ENCODE peak calls at places on chromosomes 4 and X, in nine cellular contexts. One of them, this sample, is unnamed.
A peak's percentile ranks its signal among the peaks of the same experiment; 100 is the strongest.

GRCh38 chrX:108199691-108200090 is 108.1 kb downstream of the ATG4A start:
- DNase-seq in K562: peak; percentile 34
- DNase-seq in kidney: no peak
- DNase-seq in GM23248: peak; percentile 53
- DNase-seq in uterus: no peak
- DNase-seq in brain microvascular endothelial cell: peak; percentile 18
- DNase-seq in transverse colon: no peak
- DNase-seq in SK-N-SH: peak; percentile 23
- DNase-seq in suprapubic skin: no peak
- DNase-seq in this sample: no peak

GRCh38 chrX:9569875-9570274 is 105.0 kb downstream of the TBL1X start:
- DNase-seq in K562: no peak
- DNase-seq in GM23248: no peak
- DNase-seq in SK-N-SH: no peak
- DNase-seq in suprapubic skin: no peak
- DNase-seq in transverse colon: no peak
- DNase-seq in uterus: no peak
- DNase-seq in brain microvascular endothelial cell: no peak
- DNase-seq in kidney: no peak
- DNase-seq in this sample: no peak

GRCh38 chr4:141131738-141132688 is 1.3 kb downstream of the RNF150 start:
- DNase-seq in transverse colon: peak; percentile 10
- DNase-seq in suprapubic skin: peak; percentile 53
- DNase-seq in GM23248: peak; percentile 61
- DNase-seq in brain microvascular endothelial cell: peak; percentile 11
- DNase-seq in kidney: peak; percentile 85
- DNase-seq in SK-N-SH: no peak
- DNase-seq in uterus: peak; percentile 41
- DNase-seq in K562: no peak
- DNase-seq in this sample: no peak

GRCh38 chr4:84971319-84971932 is 4.9 kb upstream of the WDFY3 start:
- DNase-seq in SK-N-SH: peak; percentile 30
- DNase-seq in GM23248: peak; percentile 83
- DNase-seq in transverse colon: no peak
- DNase-seq in uterus: no peak
- DNase-seq in kidney: no peak
- DNase-seq in brain microvascular endothelial cell: no peak
- DNase-seq in K562: peak; percentile 46
- DNase-seq in suprapubic skin: no peak
- DNase-seq in this sample: no peak

GRCh38 chrX:119072771-119073170 is at the start of gene CT47C1:
- DNase-seq in uterus: no peak
- DNase-seq in GM23248: no peak
- DNase-seq in kidney: no peak
- DNase-seq in brain microvascular endothelial cell: no peak
- DNase-seq in K562: peak; percentile 12
- DNase-seq in SK-N-SH: no peak
- DNase-seq in transverse colon: no peak
- DNase-seq in suprapubic skin: no peak
- DNase-seq in this sample: no peak

GRCh38 chrX:107542500-107542899 is 85.8 kb upstream of the PRPS1 start:
- DNase-seq in uterus: no peak
- DNase-seq in suprapubic skin: no peak
- DNase-seq in SK-N-SH: peak; percentile 19
- DNase-seq in kidney: no peak
- DNase-seq in GM23248: peak; percentile 30
- DNase-seq in transverse colon: no peak
- DNase-seq in brain microvascular endothelial cell: peak; percentile 11
- DNase-seq in K562: peak; percentile 3
- DNase-seq in this sample: no peak

GRCh38 chr4:156946508-156947197 is 24.9 kb downstream of the PDGFC start:
- DNase-seq in suprapubic skin: no peak
- DNase-seq in kidney: no peak
- DNase-seq in brain microvascular endothelial cell: peak; percentile 99
- DNase-seq in GM23248: peak; percentile 99
- DNase-seq in SK-N-SH: no peak
- DNase-seq in transverse colon: no peak
- DNase-seq in uterus: peak; percentile 27
- DNase-seq in K562: no peak
- DNase-seq in this sample: peak; percentile 88

GRCh38 chrX:14398725-14399124 is 130.6 kb upstream of the GLRA2 start:
- DNase-seq in GM23248: peak; percentile 64
- DNase-seq in kidney: no peak
- DNase-seq in K562: no peak
- DNase-seq in transverse colon: peak; percentile 13
- DNase-seq in brain microvascular endothelial cell: no peak
- DNase-seq in SK-N-SH: no peak
- DNase-seq in suprapubic skin: no peak
- DNase-seq in uterus: no peak
- DNase-seq in this sample: no peak

GRCh38 chr4:94880976-94881375 is 123.2 kb downstream of the BMPR1B start:
- DNase-seq in brain microvascular endothelial cell: no peak
- DNase-seq in transverse colon: no peak
- DNase-seq in SK-N-SH: no peak
- DNase-seq in GM23248: peak; percentile 34
- DNase-seq in suprapubic skin: no peak
- DNase-seq in uterus: no peak
- DNase-seq in K562: no peak
- DNase-seq in kidney: no peak
- DNase-seq in this sample: no peak

GRCh38 chrX:68488657-68489056 is 10.2 kb upstream of the YIPF6 start:
- DNase-seq in GM23248: no peak
- DNase-seq in uterus: no peak
- DNase-seq in brain microvascular endothelial cell: no peak
- DNase-seq in K562: no peak
- DNase-seq in suprapubic skin: no peak
- DNase-seq in transverse colon: peak; percentile 71
- DNase-seq in kidney: no peak
- DNase-seq in SK-N-SH: no peak
- DNase-seq in this sample: no peak

GRCh38 chr4:146585761-146586333 is 52.8 kb upstream of the POU4F2 start:
- DNase-seq in SK-N-SH: no peak
- DNase-seq in brain microvascular endothelial cell: peak; percentile 4
- DNase-seq in transverse colon: no peak
- DNase-seq in kidney: no peak
- DNase-seq in uterus: no peak
- DNase-seq in GM23248: peak; percentile 77
- DNase-seq in K562: no peak
- DNase-seq in suprapubic skin: no peak
- DNase-seq in this sample: no peak

GRCh38 chr4:98289375-98289774 is 28.2 kb downstream of the RAP1GDS1 start:
- DNase-seq in brain microvascular endothelial cell: no peak
- DNase-seq in SK-N-SH: no peak
- DNase-seq in transverse colon: no peak
- DNase-seq in kidney: no peak
- DNase-seq in uterus: no peak
- DNase-seq in K562: no peak
- DNase-seq in GM23248: no peak
- DNase-seq in suprapubic skin: no peak
- DNase-seq in this sample: no peak

GRCh38 chrX:15816453-15816838 is 26.2 kb downstream of the ZRSR2 start:
- DNase-seq in uterus: no peak
- DNase-seq in kidney: no peak
- DNase-seq in brain microvascular endothelial cell: no peak
- DNase-seq in suprapubic skin: no peak
- DNase-seq in SK-N-SH: no peak
- DNase-seq in transverse colon: no peak
- DNase-seq in K562: no peak
- DNase-seq in GM23248: peak; percentile 5
- DNase-seq in this sample: no peak

GRCh38 chr4:92100980-92101379 is 202.8 kb upstream of the GRID2 start:
- DNase-seq in kidney: no peak
- DNase-seq in brain microvascular endothelial cell: no peak
- DNase-seq in uterus: no peak
- DNase-seq in K562: no peak
- DNase-seq in transverse colon: no peak
- DNase-seq in GM23248: no peak
- DNase-seq in suprapubic skin: no peak
- DNase-seq in SK-N-SH: peak; percentile 27
- DNase-seq in this sample: no peak

GRCh38 chr4:11455201-11455835 is 26.6 kb upstream of the HS3ST1 start:
- DNase-seq in SK-N-SH: no peak
- DNase-seq in brain microvascular endothelial cell: no peak
- DNase-seq in kidney: no peak
- DNase-seq in uterus: no peak
- DNase-seq in GM23248: no peak
- DNase-seq in transverse colon: peak; percentile 37
- DNase-seq in suprapubic skin: no peak
- DNase-seq in K562: no peak
- DNase-seq in this sample: no peak

GRCh38 chr4:32485976-32486375 is 1765.8 kb downstream of the PCDH7 start:
- DNase-seq in transverse colon: no peak
- DNase-seq in SK-N-SH: no peak
- DNase-seq in uterus: no peak
- DNase-seq in GM23248: no peak
- DNase-seq in kidney: no peak
- DNase-seq in brain microvascular endothelial cell: no peak
- DNase-seq in K562: no peak
- DNase-seq in suprapubic skin: no peak
- DNase-seq in this sample: no peak

GRCh38 chrX:1914606-1915365 is 299.9 kb downstream of the ASMT start:
- DNase-seq in GM23248: no peak
- DNase-seq in SK-N-SH: no peak
- DNase-seq in K562: no peak
- DNase-seq in uterus: no peak
- DNase-seq in kidney: no peak
- DNase-seq in transverse colon: no peak
- DNase-seq in brain microvascular endothelial cell: no peak
- DNase-seq in suprapubic skin: no peak
- DNase-seq in this sample: no peak

GRCh38 chrX:115565888-115566287 is 4.9 kb downstream of the PLS3 start:
- DNase-seq in transverse colon: no peak
- DNase-seq in K562: no peak
- DNase-seq in suprapubic skin: no peak
- DNase-seq in kidney: no peak
- DNase-seq in GM23248: no peak
- DNase-seq in uterus: no peak
- DNase-seq in brain microvascular endothelial cell: no peak
- DNase-seq in SK-N-SH: no peak
- DNase-seq in this sample: no peak

GRCh38 chrX:118315529-118315928 is 30.4 kb upstream of the WDR44 start:
- DNase-seq in GM23248: no peak
- DNase-seq in uterus: no peak
- DNase-seq in SK-N-SH: no peak
- DNase-seq in kidney: no peak
- DNase-seq in K562: no peak
- DNase-seq in transverse colon: no peak
- DNase-seq in suprapubic skin: no peak
- DNase-seq in brain microvascular endothelial cell: no peak
- DNase-seq in this sample: no peak

GRCh38 chr4:162139412-162139811 is 24.4 kb downstream of the FSTL5 start:
- DNase-seq in GM23248: no peak
- DNase-seq in uterus: no peak
- DNase-seq in transverse colon: no peak
- DNase-seq in K562: no peak
- DNase-seq in brain microvascular endothelial cell: no peak
- DNase-seq in SK-N-SH: no peak
- DNase-seq in suprapubic skin: no peak
- DNase-seq in kidney: no peak
- DNase-seq in this sample: no peak

GRCh38 chr4:76998251-76998901 is 48.8 kb downstream of the SEPTIN11 start:
- DNase-seq in transverse colon: no peak
- DNase-seq in SK-N-SH: no peak
- DNase-seq in kidney: no peak
- DNase-seq in GM23248: peak; percentile 46
- DNase-seq in suprapubic skin: no peak
- DNase-seq in brain microvascular endothelial cell: peak; percentile 54
- DNase-seq in K562: no peak
- DNase-seq in uterus: no peak
- DNase-seq in this sample: no peak

DNA sequence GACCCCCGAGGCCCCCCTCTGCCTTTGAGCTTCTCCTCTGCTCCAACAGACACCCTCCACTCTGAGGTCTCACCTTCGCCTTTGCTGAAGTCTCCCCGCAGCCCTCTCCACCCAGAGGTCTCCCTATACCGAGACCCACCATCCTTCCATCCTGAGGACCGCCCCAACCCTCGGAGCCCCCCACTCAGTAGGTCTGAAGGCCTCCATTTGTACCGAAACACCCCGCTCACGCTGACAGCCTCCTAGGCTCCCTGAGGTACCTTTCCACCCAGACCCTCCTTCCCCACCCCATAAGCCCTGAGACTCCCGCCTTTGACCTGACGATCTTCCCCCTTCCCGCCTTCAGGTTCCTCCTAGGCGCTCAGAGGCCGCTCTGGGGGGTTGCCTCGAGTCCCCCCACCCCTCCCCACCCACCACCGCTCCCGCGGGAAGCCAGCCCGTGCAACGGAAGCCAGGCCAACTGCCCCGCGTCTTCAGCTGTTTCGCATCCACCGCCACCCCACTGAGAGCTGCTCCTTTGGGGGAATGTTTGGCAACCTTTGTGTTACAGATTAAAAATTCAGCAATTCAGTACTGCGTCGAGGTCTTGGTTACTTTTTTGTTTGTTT is 5.0 kb downstream of the SOD3 start:
- DNase-seq in brain microvascular endothelial cell: no peak
- DNase-seq in GM23248: peak; percentile 30
- DNase-seq in kidney: no peak
- DNase-seq in K562: no peak
- DNase-seq in transverse colon: no peak
- DNase-seq in suprapubic skin: no peak
- DNase-seq in SK-N-SH: peak; percentile 32
- DNase-seq in uterus: no peak
- DNase-seq in this sample: no peak
- H3K4me3 ChIP-seq in brain microvascular endothelial cell: peak overlapping the region; percentile 37
- H3K4me3 ChIP-seq in GM23248: peak overlapping the region; percentile 54
- H3K4me3 ChIP-seq in kidney: no peak overlapping the region
- H3K4me3 ChIP-seq in K562: no peak overlapping the region
- H3K4me3 ChIP-seq in transverse colon: no peak overlapping the region
- H3K4me3 ChIP-seq in suprapubic skin: peak overlapping the region; percentile 33
- H3K4me3 ChIP-seq in SK-N-SH: no peak overlapping the region
- H3K4me3 ChIP-seq in uterus: peak overlapping the region; percentile 25
- H3K4me3 ChIP-seq in this sample: peak overlapping the region; percentile 22

GRCh38 chr4:42397635-42398447 is 553 bp downstream of the SHISA3 start:
- DNase-seq in SK-N-SH: peak; percentile 81
- DNase-seq in uterus: no peak
- DNase-seq in K562: no peak
- DNase-seq in transverse colon: no peak
- DNase-seq in suprapubic skin: no peak
- DNase-seq in kidney: peak; percentile 87
- DNase-seq in brain microvascular endothelial cell: no peak
- DNase-seq in GM23248: peak; percentile 36
- DNase-seq in this sample: no peak
- H3K27ac ChIP-seq in SK-N-SH: no peak overlapping the region
- H3K27ac ChIP-seq in uterus: no peak overlapping the region
- H3K27ac ChIP-seq in K562: no peak overlapping the region
- H3K27ac ChIP-seq in transverse colon: no peak overlapping the region
- H3K27ac ChIP-seq in suprapubic skin: no peak overlapping the region
- H3K27ac ChIP-seq in kidney: peak overlapping the region; percentile 65
- H3K27ac ChIP-seq in brain microvascular endothelial cell: no peak overlapping the region
- H3K27ac ChIP-seq in GM23248: no peak overlapping the region
- H3K27ac ChIP-seq in this sample: no peak overlapping the region

GRCh38 chrX:13215729-13216128 is 104.1 kb downstream of the ATXN3L start:
- DNase-seq in K562: no peak
- DNase-seq in SK-N-SH: no peak
- DNase-seq in uterus: no peak
- DNase-seq in transverse colon: no peak
- DNase-seq in brain microvascular endothelial cell: no peak
- DNase-seq in kidney: no peak
- DNase-seq in suprapubic skin: no peak
- DNase-seq in GM23248: peak; percentile 55
- DNase-seq in this sample: peak; percentile 7
- H3K4me3 ChIP-seq in K562: no peak overlapping the region
- H3K4me3 ChIP-seq in SK-N-SH: no peak overlapping the region
- H3K4me3 ChIP-seq in uterus: no peak overlapping the region
- H3K4me3 ChIP-seq in transverse colon: no peak overlapping the region
- H3K4me3 ChIP-seq in brain microvascular endothelial cell: no peak overlapping the region
- H3K4me3 ChIP-seq in kidney: no peak overlapping the region
- H3K4me3 ChIP-seq in suprapubic skin: no peak overlapping the region
- H3K4me3 ChIP-seq in GM23248: peak overlapping the region; percentile 31
- H3K4me3 ChIP-seq in this sample: no peak overlapping the region

GRCh38 chrX:45145492-45146215 is 55.0 kb downstream of the DIPK2B start:
- DNase-seq in brain microvascular endothelial cell: no peak
- DNase-seq in K562: no peak
- DNase-seq in uterus: no peak
- DNase-seq in SK-N-SH: no peak
- DNase-seq in transverse colon: no peak
- DNase-seq in GM23248: no peak
- DNase-seq in kidney: no peak
- DNase-seq in suprapubic skin: no peak
- DNase-seq in this sample: no peak
- H3K27ac ChIP-seq in brain microvascular endothelial cell: no peak overlapping the region
- H3K27ac ChIP-seq in K562: no peak overlapping the region
- H3K27ac ChIP-seq in uterus: no peak overlapping the region
- H3K27ac ChIP-seq in SK-N-SH: no peak overlapping the region
- H3K27ac ChIP-seq in transverse colon: no peak overlapping the region
- H3K27ac ChIP-seq in GM23248: no peak overlapping the region
- H3K27ac ChIP-seq in kidney: no peak overlapping the region
- H3K27ac ChIP-seq in suprapubic skin: no peak overlapping the region
- H3K27ac ChIP-seq in this sample: no peak overlapping the region

This sample was measured in AG04450.